ENCODE peak calls at places on chromosomes 2 and 18, in nine cellular contexts. H is neural progenitor cell, Y is lower lobe of right lung, M is AG10803, C is GM13977, K is MCF 10A, S is bronchial epithelial cell, F is upper lobe of right lung, V is HFF-Myc. D is an unnamed sample.
A peak's percentile ranks its signal among the peaks of the same experiment; 100 is the strongest.

GRCh38 chr18:63159590-63159989 is 160.0 kb downstream of the BCL2 start:
- DNase-seq in H (no peak), Y (no peak), M (no peak), C (no peak), K (no peak), S (no peak), F (no peak), V (no peak), D (no peak)

GRCh38 chr2:66667852-66668251 is 232.9 kb downstream of the MEIS1 start:
- DNase-seq in H (no peak), Y (no peak), M (no peak), C (no peak), K (no peak), S (no peak), F (no peak), V (no peak), D (no peak)

GRCh38 chr2:67476808-67477790 is 80.0 kb downstream of the ETAA1 start:
- DNase-seq in H (peak; percentile 19), Y (no peak), M (peak; percentile 62), C (peak; percentile 6), K (peak; percentile 56), S (peak; percentile 73), F (no peak), V (peak; percentile 46), D (no peak)

GRCh38 chr2:234044157-234044556 is 6.3 kb upstream of the SPP2 start:
- DNase-seq in H (no peak), Y (no peak), M (peak; percentile 69), C (no peak), K (peak; percentile 66), S (peak; percentile 86), F (no peak), V (peak; percentile 79), D (no peak)

GRCh38 chr2:149596471-149596870 is 8.9 kb upstream of the MMADHC start:
- DNase-seq in H (no peak), Y (no peak), M (no peak), C (no peak), K (no peak), S (no peak), F (no peak), V (no peak), D (no peak)

GRCh38 chr2:179429060-179429471 is 164.4 kb upstream of the SESTD1 start:
- DNase-seq in H (peak; percentile 15), Y (no peak), M (no peak), C (no peak), K (no peak), S (no peak), F (no peak), V (no peak), D (no peak)

GRCh38 chr2:238294393-238295143 is 6.2 kb upstream of the PER2 start:
- DNase-seq in H (no peak), Y (no peak), M (no peak), C (no peak), K (no peak), S (no peak), F (no peak), V (no peak), D (no peak)

GRCh38 chr2:208570066-208570465 is 163.5 kb downstream of the PTH2R start:
- DNase-seq in H (no peak), Y (no peak), M (no peak), C (no peak), K (no peak), S (no peak), F (no peak), V (no peak), D (no peak)

GRCh38 chr2:150169230-150169629 is 318.2 kb downstream of the RND3 start:
- DNase-seq in H (no peak), Y (no peak), M (peak; percentile 68), C (no peak), K (peak; percentile 38), S (peak; percentile 56), F (no peak), V (no peak), D (peak; percentile 47)

GRCh38 chr2:45184606-45185005 is 175.4 kb upstream of the SIX2 start:
- DNase-seq in H (no peak), Y (no peak), M (peak; percentile 82), C (no peak), K (peak; percentile 87), S (peak; percentile 92), F (no peak), V (no peak), D (no peak)

GRCh38 chr18:38402509-38402908 is 836.9 kb upstream of the CELF4 start:
- DNase-seq in H (peak; percentile 32), Y (no peak), M (no peak), C (no peak), K (no peak), S (no peak), F (no peak), V (no peak), D (no peak)

GRCh38 chr2:53473762-53474161 is 293.8 kb upstream of the CHAC2 start:
- DNase-seq in H (no peak), Y (no peak), M (no peak), C (no peak), K (no peak), S (no peak), F (no peak), V (no peak), D (no peak)

GRCh38 chr2:9781252-9781651 is 62.0 kb upstream of the TAF1B start:
- DNase-seq in H (no peak), Y (peak; percentile 23), M (peak; percentile 31), C (no peak), K (peak; percentile 98), S (peak; percentile 96), F (no peak), V (peak; percentile 76), D (peak; percentile 42)

GRCh38 chr2:8754056-8754790 is 72.4 kb downstream of the ID2 start:
- DNase-seq in H (no peak), Y (no peak), M (peak; percentile 50), C (no peak), K (no peak), S (no peak), F (no peak), V (no peak), D (no peak)

GRCh38 chr2:95264626-95265025 is 9.6 kb upstream of the PROM2 start:
- DNase-seq in H (no peak), Y (peak; percentile 0), M (peak; percentile 24), C (no peak), K (no peak), S (no peak), F (no peak), V (no peak), D (peak; percentile 2)

GRCh38 chr2:216694201-216694825 is 1.0 kb downstream of the IGFBP5 start:
- DNase-seq in H (peak; percentile 84), Y (peak; percentile 59), M (peak; percentile 33), C (no peak), K (no peak), S (peak; percentile 17), F (peak; percentile 73), V (no peak), D (peak; percentile 82)

GRCh38 chr2:26849056-26850001 is 1.4 kb downstream of the DPYSL5 start:
- DNase-seq in H (peak; percentile 88), Y (no peak), M (no peak), C (peak; percentile 46), K (no peak), S (no peak), F (no peak), V (no peak), D (no peak)

GRCh38 chr2:12106440-12107080 is 360.1 kb downstream of the LPIN1 start:
- DNase-seq in H (no peak), Y (no peak), M (peak; percentile 97), C (peak; percentile 15), K (peak; percentile 97), S (peak; percentile 75), F (no peak), V (peak; percentile 94), D (peak; percentile 85)

GRCh38 chr2:165016772-165017411 is 61.6 kb upstream of the SLC38A11 start:
- DNase-seq in H (peak; percentile 71), Y (no peak), M (peak; percentile 47), C (peak; percentile 22), K (peak; percentile 50), S (peak; percentile 53), F (no peak), V (no peak), D (no peak)

GRCh38 chr18:76981388-76981968 is 151.1 kb downstream of the MBP start:
- DNase-seq in H (no peak), Y (no peak), M (no peak), C (peak; percentile 74), K (no peak), S (no peak), F (no peak), V (no peak), D (no peak)

GRCh38 chr2:198098918-198099317 is 294.5 kb downstream of the PLCL1 start:
- DNase-seq in H (peak; percentile 67), Y (no peak), M (peak; percentile 11), C (no peak), K (peak; percentile 9), S (peak; percentile 45), F (no peak), V (no peak), D (no peak)

GRCh38 chr2:199940373-199940772 is 14.9 kb downstream of the TYW5 start:
- DNase-seq in H (peak; percentile 4), Y (no peak), M (peak; percentile 37), C (no peak), K (peak; percentile 30), S (peak; percentile 39), F (no peak), V (no peak), D (no peak)

GRCh38 chr2:176650101-176650500 is 380.9 kb downstream of the MTX2 start:
- DNase-seq in H (no peak), Y (no peak), M (no peak), C (no peak), K (no peak), S (no peak), F (no peak), V (no peak), D (no peak)
- TF ChIP-seq CTCF in H (peak; percentile 37), Y (no peak), M (peak; percentile 12), C (no peak), K (no peak), S (no peak), F (no peak), V (peak; percentile 12), D (no peak)

GRCh38 chr2:69565431-69565839 is 78.1 kb downstream of the AAK1 start:
- DNase-seq in H (peak; percentile 77), Y (peak; percentile 70), M (no peak), C (peak; percentile 65), K (peak; percentile 53), S (peak; percentile 18), F (peak; percentile 73), V (no peak), D (peak; percentile 71)
- TF ChIP-seq CTCF in H (peak; percentile 90), Y (peak; percentile 81), M (peak; percentile 55), C (peak; percentile 87), K (peak; percentile 47), S (peak; percentile 84), F (peak; percentile 79), V (peak; percentile 90), D (peak; percentile 75)

GRCh38 chr18:64330161-64330560 is 181.3 kb upstream of the LINC00305 start:
- DNase-seq in H (peak; percentile 30), Y (no peak), M (no peak), C (peak; percentile 11), K (peak; percentile 39), S (no peak), F (no peak), V (no peak), D (no peak)
- TF ChIP-seq CTCF in H (peak; percentile 52), Y (no peak), M (no peak), C (peak; percentile 32), K (no peak), S (no peak), F (peak; percentile 12), V (no peak), D (no peak)

DNA sequence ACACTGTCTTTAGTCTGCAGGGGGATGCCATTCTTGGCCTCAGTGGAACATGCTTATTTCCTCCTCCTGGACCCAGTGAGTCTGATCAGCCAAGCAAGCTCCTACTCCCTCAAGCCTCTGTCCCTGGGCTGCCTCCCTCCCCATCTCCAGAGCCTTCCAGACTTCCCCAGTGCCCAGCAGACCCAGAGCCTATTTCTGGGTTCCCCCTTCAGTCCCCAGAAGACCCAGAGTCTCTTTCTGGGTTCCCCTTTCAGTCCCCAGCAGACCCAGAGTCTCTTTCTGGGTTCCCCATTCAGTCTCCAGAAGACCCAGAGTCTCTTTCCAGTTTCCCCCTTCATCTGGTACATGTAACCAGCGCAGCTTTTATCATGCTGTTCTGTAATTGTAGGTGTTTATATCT is 17.0 kb upstream of the PKDCC start:
- DNase-seq in H (no peak), Y (no peak), M (no peak), C (no peak), K (no peak), S (no peak), F (no peak), V (no peak), D (no peak)
- TF ChIP-seq CTCF in H (no peak), Y (no peak), M (no peak), C (no peak), K (no peak), S (no peak), F (no peak), V (no peak), D (no peak)